ENCODE peak calls at places on chromosomes 16 and 17, in six cellular contexts. R is Caki2, E is putamen, U is GM23338, Z is type B pancreatic cell, A is left lobe of liver. H is an unnamed sample.

GRCh38 chr16:89607453-89607852 is 6.0 kb upstream of the DPEP1 start:
- DNase-seq in R (no peak), E (no peak), U (no peak), Z (no peak), A (no peak), H (no peak)

GRCh38 chr17:4742629-4743028 is 2.9 kb upstream of the CXCL16 start:
- DNase-seq in R (no peak), E (no peak), U (no peak), Z (no peak), A (no peak), H (no peak)

GRCh38 chr17:44655983-44656700 is at the start of gene MEIOC:
- DNase-seq in R (peak), E (no peak), U (peak), Z (no peak), A (no peak), H (no peak)

GRCh38 chr16:64051826-64052225 is 1070.0 kb downstream of the CDH11 start:
- DNase-seq in R (peak), E (no peak), U (peak), Z (no peak), A (no peak), H (no peak)

GRCh38 chr17:76051071-76051467 is 21.2 kb downstream of the SRP68 start:
- DNase-seq in R (peak), E (no peak), U (no peak), Z (no peak), A (no peak), H (no peak)

GRCh38 chr17:78416311-78416711 is 37.9 kb downstream of the PGS1 start:
- DNase-seq in R (no peak), E (no peak), U (no peak), Z (no peak), A (peak), H (no peak)

GRCh38 chr17:33901085-33901484 is 354.0 kb upstream of the CCL2 start:
- DNase-seq in R (no peak), E (no peak), U (peak), Z (no peak), A (no peak), H (no peak)

GRCh38 chr16:4051591-4051990 is 64.7 kb downstream of the ADCY9 start:
- DNase-seq in R (no peak), E (no peak), U (no peak), Z (no peak), A (no peak), H (no peak)

GRCh38 chr16:88383401-88384221 is 852 bp downstream of the ZNF469 start:
- DNase-seq in R (peak), E (no peak), U (peak), Z (no peak), A (no peak), H (no peak)

GRCh38 chr16:48901712-48902374 is 291.9 kb upstream of the N4BP1 start:
- DNase-seq in R (no peak), E (no peak), U (peak), Z (no peak), A (no peak), H (no peak)

GRCh38 chr16:68972008-68972407 is 128.7 kb downstream of the TANGO6 start:
- DNase-seq in R (no peak), E (no peak), U (peak), Z (no peak), A (no peak), H (no peak)

GRCh38 chr16:9847146-9847545 is 335.1 kb downstream of the GRIN2A start:
- DNase-seq in R (no peak), E (no peak), U (no peak), Z (no peak), A (no peak), H (no peak)

GRCh38 chr16:84332975-84333684 is 35.2 kb upstream of the ATP2C2 start:
- DNase-seq in R (no peak), E (peak), U (peak), Z (no peak), A (no peak), H (no peak)

GRCh38 chr17:44002141-44002848 is 2.1 kb upstream of the NAGS start:
- DNase-seq in R (no peak), E (no peak), U (no peak), Z (no peak), A (no peak), H (no peak)

GRCh38 chr16:7405166-7405565 is 72.5 kb downstream of the RBFOX1 start:
- DNase-seq in R (no peak), E (peak), U (peak), Z (no peak), A (no peak), H (peak)

GRCh38 chr16:66695935-66696668 is 441 bp downstream of the CMTM4 start:
- DNase-seq in R (peak), E (no peak), U (peak), Z (peak), A (peak), H (peak)

GRCh38 chr17:72360386-72360940 is 239.6 kb downstream of the SOX9 start:
- DNase-seq in R (no peak), E (no peak), U (no peak), Z (no peak), A (no peak), H (no peak)

GRCh38 chr17:78947235-78948153 is 22.3 kb upstream of the TIMP2 start:
- DNase-seq in R (no peak), E (no peak), U (no peak), Z (no peak), A (no peak), H (no peak)

GRCh38 chr17:7440113-7440822 is 956 bp downstream of the FGF11 start:
- DNase-seq in R (no peak), E (no peak), U (peak), Z (no peak), A (peak), H (no peak)

GRCh38 chr17:82693168-82693867 is 5.2 kb downstream of the RAB40B start:
- DNase-seq in R (no peak), E (no peak), U (no peak), Z (no peak), A (no peak), H (no peak)

GRCh38 chr16:31003744-31004143 is 6.7 kb downstream of the STX1B start:
- DNase-seq in R (no peak), E (no peak), U (no peak), Z (no peak), A (no peak), H (no peak)

GRCh38 chr17:46129302-46129701 is 63.9 kb downstream of the KANSL1 start:
- DNase-seq in R (no peak), E (no peak), U (no peak), Z (no peak), A (no peak), H (no peak)

GRCh38 chr16:86806838-86807351 is 228.5 kb downstream of the FOXL1 start:
- DNase-seq in R (no peak), E (no peak), U (peak), Z (peak), A (no peak), H (no peak)

GRCh38 chr17:55513885-55514590 is 2.8 kb upstream of the SMIM36 start:
- DNase-seq in R (peak), E (peak), U (peak), Z (no peak), A (peak), H (peak)

GRCh38 chr16:64469351-64469750 is 652.5 kb downstream of the CDH11 start:
- DNase-seq in R (no peak), E (no peak), U (no peak), Z (no peak), A (no peak), H (no peak)

GRCh38 chr17:45977506-45977824 is 21.6 kb upstream of the STH start:
- DNase-seq in R (no peak), E (no peak), U (no peak), Z (no peak), A (no peak), H (no peak)

GRCh38 chr16:50360779-50361178 is 8.0 kb downstream of the BRD7 start:
- DNase-seq in R (peak), E (no peak), U (no peak), Z (no peak), A (no peak), H (no peak)

GRCh38 chr16:30963925-30964511 is 6.5 kb downstream of the SETD1A start:
- DNase-seq in R (no peak), E (no peak), U (no peak), Z (no peak), A (no peak), H (no peak)

GRCh38 chr17:75619506-75620431 is 13.5 kb upstream of the SMIM5 start:
- DNase-seq in R (no peak), E (no peak), U (peak), Z (no peak), A (no peak), H (peak)

GRCh38 chr17:9241371-9241712 is 220.0 kb downstream of the NTN1 start:
- DNase-seq in R (no peak), E (peak), U (no peak), Z (no peak), A (peak), H (no peak)

GRCh38 chr17:8494021-8494420 is 58.3 kb downstream of the NDEL1 start:
- DNase-seq in R (no peak), E (no peak), U (no peak), Z (no peak), A (no peak), H (no peak)

GRCh38 chr16:69182730-69183416 is 4.1 kb upstream of the SNTB2 start:
- DNase-seq in R (no peak), E (no peak), U (no peak), Z (no peak), A (peak), H (no peak)

GRCh38 chr16:31088459-31089183 is at the start of gene PRSS53:
- DNase-seq in R (no peak), E (no peak), U (no peak), Z (no peak), A (no peak), H (no peak)

GRCh38 chr16:84924339-84925091 is 86.8 kb downstream of the ZDHHC7 start:
- DNase-seq in R (no peak), E (no peak), U (peak), Z (no peak), A (no peak), H (no peak)